ENCODE peak calls at places on chromosomes 13 and 19, in eight cellular contexts. One of them, this sample, is unnamed.

GRCh38 chr13:32746474-32746873 is 160.2 kb downstream of the PDS5B start:
- DNase-seq in pancreas: no peak
- DNase-seq in heart right ventricle: no peak
- DNase-seq in mucosa of descending colon: no peak
- DNase-seq in fibroblast of lung: peak
- DNase-seq in HL-60: no peak
- DNase-seq in Peyer's patch: no peak
- DNase-seq in transverse colon: no peak
- DNase-seq in this sample: no peak

GRCh38 chr19:28289294-28290063 is 923.5 kb downstream of the UQCRFS1 start:
- DNase-seq in pancreas: no peak
- DNase-seq in heart right ventricle: no peak
- DNase-seq in mucosa of descending colon: peak
- DNase-seq in fibroblast of lung: peak
- DNase-seq in HL-60: no peak
- DNase-seq in Peyer's patch: no peak
- DNase-seq in transverse colon: peak
- DNase-seq in this sample: no peak

GRCh38 chr19:42154471-42155323 is 22.5 kb upstream of the POU2F2 start:
- DNase-seq in pancreas: no peak
- DNase-seq in heart right ventricle: no peak
- DNase-seq in mucosa of descending colon: no peak
- DNase-seq in fibroblast of lung: no peak
- DNase-seq in HL-60: no peak
- DNase-seq in Peyer's patch: peak
- DNase-seq in transverse colon: no peak
- DNase-seq in this sample: peak

GRCh38 chr13:87999791-88000190 is 328.6 kb downstream of the SLITRK5 start:
- DNase-seq in pancreas: no peak
- DNase-seq in heart right ventricle: no peak
- DNase-seq in mucosa of descending colon: no peak
- DNase-seq in fibroblast of lung: no peak
- DNase-seq in HL-60: no peak
- DNase-seq in Peyer's patch: no peak
- DNase-seq in transverse colon: no peak
- DNase-seq in this sample: no peak

GRCh38 chr13:111022886-111023285 is 92.2 kb upstream of the ARHGEF7 start:
- DNase-seq in pancreas: no peak
- DNase-seq in heart right ventricle: no peak
- DNase-seq in mucosa of descending colon: no peak
- DNase-seq in fibroblast of lung: no peak
- DNase-seq in HL-60: no peak
- DNase-seq in Peyer's patch: no peak
- DNase-seq in transverse colon: no peak
- DNase-seq in this sample: no peak

GRCh38 chr19:53882391-53883050 is 524 bp downstream of the PRKCG start:
- DNase-seq in pancreas: no peak
- DNase-seq in heart right ventricle: no peak
- DNase-seq in mucosa of descending colon: peak
- DNase-seq in fibroblast of lung: no peak
- DNase-seq in HL-60: no peak
- DNase-seq in Peyer's patch: no peak
- DNase-seq in transverse colon: no peak
- DNase-seq in this sample: no peak

GRCh38 chr19:41192574-41193419 is at the start of gene CYP2S1:
- DNase-seq in pancreas: peak
- DNase-seq in heart right ventricle: no peak
- DNase-seq in mucosa of descending colon: peak
- DNase-seq in fibroblast of lung: no peak
- DNase-seq in HL-60: no peak
- DNase-seq in Peyer's patch: no peak
- DNase-seq in transverse colon: peak
- DNase-seq in this sample: no peak

GRCh38 chr19:36049080-36049698 is 4.9 kb downstream of the THAP8 start:
- DNase-seq in pancreas: no peak
- DNase-seq in heart right ventricle: no peak
- DNase-seq in mucosa of descending colon: no peak
- DNase-seq in fibroblast of lung: peak
- DNase-seq in HL-60: no peak
- DNase-seq in Peyer's patch: no peak
- DNase-seq in transverse colon: no peak
- DNase-seq in this sample: no peak

GRCh38 chr13:51998723-51999471 is 12.4 kb downstream of the ATP7B start:
- DNase-seq in pancreas: no peak
- DNase-seq in heart right ventricle: no peak
- DNase-seq in mucosa of descending colon: no peak
- DNase-seq in fibroblast of lung: no peak
- DNase-seq in HL-60: no peak
- DNase-seq in Peyer's patch: no peak
- DNase-seq in transverse colon: no peak
- DNase-seq in this sample: no peak

GRCh38 chr13:110126391-110126961 is 180.5 kb downstream of the COL4A1 start:
- DNase-seq in pancreas: no peak
- DNase-seq in heart right ventricle: peak
- DNase-seq in mucosa of descending colon: no peak
- DNase-seq in fibroblast of lung: peak
- DNase-seq in HL-60: no peak
- DNase-seq in Peyer's patch: no peak
- DNase-seq in transverse colon: no peak
- DNase-seq in this sample: no peak

GRCh38 chr13:113787694-113788093 is 28.7 kb downstream of the TMEM255B start:
- DNase-seq in pancreas: no peak
- DNase-seq in heart right ventricle: no peak
- DNase-seq in mucosa of descending colon: no peak
- DNase-seq in fibroblast of lung: no peak
- DNase-seq in HL-60: no peak
- DNase-seq in Peyer's patch: no peak
- DNase-seq in transverse colon: no peak
- DNase-seq in this sample: no peak

GRCh38 chr13:110109910-110110309 is 197.0 kb downstream of the COL4A1 start:
- DNase-seq in pancreas: no peak
- DNase-seq in heart right ventricle: peak
- DNase-seq in mucosa of descending colon: peak
- DNase-seq in fibroblast of lung: peak
- DNase-seq in HL-60: no peak
- DNase-seq in Peyer's patch: no peak
- DNase-seq in transverse colon: peak
- DNase-seq in this sample: no peak

GRCh38 chr19:14059093-14059480 is 2.8 kb downstream of the PALM3 start:
- DNase-seq in pancreas: no peak
- DNase-seq in heart right ventricle: no peak
- DNase-seq in mucosa of descending colon: peak
- DNase-seq in fibroblast of lung: no peak
- DNase-seq in HL-60: no peak
- DNase-seq in Peyer's patch: no peak
- DNase-seq in transverse colon: peak
- DNase-seq in this sample: peak

GRCh38 chr19:47151627-47152026 is 21.0 kb downstream of the SAE1 start:
- DNase-seq in pancreas: no peak
- DNase-seq in heart right ventricle: no peak
- DNase-seq in mucosa of descending colon: no peak
- DNase-seq in fibroblast of lung: no peak
- DNase-seq in HL-60: no peak
- DNase-seq in Peyer's patch: no peak
- DNase-seq in transverse colon: no peak
- DNase-seq in this sample: no peak

GRCh38 chr19:49107625-49108459 is 6.3 kb upstream of the LIN7B start:
- DNase-seq in pancreas: no peak
- DNase-seq in heart right ventricle: no peak
- DNase-seq in mucosa of descending colon: no peak
- DNase-seq in fibroblast of lung: no peak
- DNase-seq in HL-60: no peak
- DNase-seq in Peyer's patch: no peak
- DNase-seq in transverse colon: no peak
- DNase-seq in this sample: no peak

GRCh38 chr13:34201050-34201913 is 383.3 kb downstream of the RFC3 start:
- DNase-seq in pancreas: no peak
- DNase-seq in heart right ventricle: no peak
- DNase-seq in mucosa of descending colon: no peak
- DNase-seq in fibroblast of lung: peak
- DNase-seq in HL-60: no peak
- DNase-seq in Peyer's patch: no peak
- DNase-seq in transverse colon: no peak
- DNase-seq in this sample: no peak

GRCh38 chr19:9850235-9850959 is 15.3 kb downstream of the PIN1 start:
- DNase-seq in pancreas: no peak
- DNase-seq in heart right ventricle: no peak
- DNase-seq in mucosa of descending colon: no peak
- DNase-seq in fibroblast of lung: no peak
- DNase-seq in HL-60: no peak
- DNase-seq in Peyer's patch: no peak
- DNase-seq in transverse colon: no peak
- DNase-seq in this sample: no peak

GRCh38 chr19:9848761-9849160 is 13.6 kb downstream of the PIN1 start:
- DNase-seq in pancreas: no peak
- DNase-seq in heart right ventricle: no peak
- DNase-seq in mucosa of descending colon: no peak
- DNase-seq in fibroblast of lung: no peak
- DNase-seq in HL-60: no peak
- DNase-seq in Peyer's patch: no peak
- DNase-seq in transverse colon: no peak
- DNase-seq in this sample: no peak

GRCh38 chr19:9848060-9848459 is 12.9 kb downstream of the PIN1 start:
- DNase-seq in pancreas: no peak
- DNase-seq in heart right ventricle: no peak
- DNase-seq in mucosa of descending colon: no peak
- DNase-seq in fibroblast of lung: no peak
- DNase-seq in HL-60: no peak
- DNase-seq in Peyer's patch: no peak
- DNase-seq in transverse colon: no peak
- DNase-seq in this sample: no peak

GRCh38 chr19:9849786-9850185 is 14.7 kb downstream of the PIN1 start:
- DNase-seq in pancreas: no peak
- DNase-seq in heart right ventricle: no peak
- DNase-seq in mucosa of descending colon: no peak
- DNase-seq in fibroblast of lung: no peak
- DNase-seq in HL-60: no peak
- DNase-seq in Peyer's patch: no peak
- DNase-seq in transverse colon: no peak
- DNase-seq in this sample: no peak

DNA sequence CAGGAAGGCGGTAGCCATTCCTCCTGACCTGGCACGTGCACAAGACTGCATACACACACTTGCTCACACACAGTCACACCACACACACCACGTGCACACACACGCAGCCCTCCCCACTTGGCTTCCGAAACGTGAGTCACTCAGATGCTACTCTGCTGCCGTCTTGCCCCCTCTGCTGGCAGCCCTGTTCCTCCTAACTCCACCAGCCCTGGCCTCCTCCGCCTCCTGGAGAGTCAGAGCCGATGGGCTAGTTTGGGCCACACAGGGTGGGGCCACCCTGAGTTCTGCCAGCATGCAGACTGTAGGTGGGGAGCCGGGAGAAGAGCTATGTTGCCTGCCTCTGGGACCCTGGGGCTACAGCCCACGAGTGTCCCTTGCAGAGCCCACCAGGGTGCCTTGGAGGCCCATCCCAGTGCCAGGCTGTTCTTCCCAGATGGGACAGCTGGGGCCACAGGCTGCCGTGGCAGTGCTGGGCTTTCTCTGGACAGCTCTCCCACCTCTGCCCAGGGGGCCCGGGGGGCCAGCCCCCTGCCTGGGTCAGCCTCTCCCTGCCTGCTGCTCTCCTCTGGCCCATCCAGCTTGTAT is 12.1 kb downstream of the PIN1 start:
- DNase-seq in pancreas: no peak
- DNase-seq in heart right ventricle: no peak
- DNase-seq in mucosa of descending colon: no peak
- DNase-seq in fibroblast of lung: peak
- DNase-seq in HL-60: no peak
- DNase-seq in Peyer's patch: no peak
- DNase-seq in transverse colon: peak
- DNase-seq in this sample: no peak
- TF ChIP-seq CTCF in pancreas: no peak
- TF ChIP-seq CTCF in heart right ventricle: no peak
- TF ChIP-seq CTCF in mucosa of descending colon: no peak
- TF ChIP-seq CTCF in fibroblast of lung: peak
- TF ChIP-seq CTCF in HL-60: peak
- TF ChIP-seq CTCF in Peyer's patch: no peak
- TF ChIP-seq CTCF in transverse colon: peak
- TF ChIP-seq CTCF in this sample: peak

GRCh38 chr13:46146898-46147297 is 35.1 kb downstream of the LCP1 start:
- DNase-seq in pancreas: no peak
- DNase-seq in heart right ventricle: no peak
- DNase-seq in mucosa of descending colon: no peak
- DNase-seq in fibroblast of lung: no peak
- DNase-seq in HL-60: no peak
- DNase-seq in Peyer's patch: no peak
- DNase-seq in transverse colon: no peak
- DNase-seq in this sample: no peak
- TF ChIP-seq CTCF in pancreas: no peak
- TF ChIP-seq CTCF in heart right ventricle: no peak
- TF ChIP-seq CTCF in mucosa of descending colon: no peak
- TF ChIP-seq CTCF in fibroblast of lung: peak
- TF ChIP-seq CTCF in HL-60: no peak
- TF ChIP-seq CTCF in Peyer's patch: no peak
- TF ChIP-seq CTCF in transverse colon: no peak
- TF ChIP-seq CTCF in this sample: peak

DNA sequence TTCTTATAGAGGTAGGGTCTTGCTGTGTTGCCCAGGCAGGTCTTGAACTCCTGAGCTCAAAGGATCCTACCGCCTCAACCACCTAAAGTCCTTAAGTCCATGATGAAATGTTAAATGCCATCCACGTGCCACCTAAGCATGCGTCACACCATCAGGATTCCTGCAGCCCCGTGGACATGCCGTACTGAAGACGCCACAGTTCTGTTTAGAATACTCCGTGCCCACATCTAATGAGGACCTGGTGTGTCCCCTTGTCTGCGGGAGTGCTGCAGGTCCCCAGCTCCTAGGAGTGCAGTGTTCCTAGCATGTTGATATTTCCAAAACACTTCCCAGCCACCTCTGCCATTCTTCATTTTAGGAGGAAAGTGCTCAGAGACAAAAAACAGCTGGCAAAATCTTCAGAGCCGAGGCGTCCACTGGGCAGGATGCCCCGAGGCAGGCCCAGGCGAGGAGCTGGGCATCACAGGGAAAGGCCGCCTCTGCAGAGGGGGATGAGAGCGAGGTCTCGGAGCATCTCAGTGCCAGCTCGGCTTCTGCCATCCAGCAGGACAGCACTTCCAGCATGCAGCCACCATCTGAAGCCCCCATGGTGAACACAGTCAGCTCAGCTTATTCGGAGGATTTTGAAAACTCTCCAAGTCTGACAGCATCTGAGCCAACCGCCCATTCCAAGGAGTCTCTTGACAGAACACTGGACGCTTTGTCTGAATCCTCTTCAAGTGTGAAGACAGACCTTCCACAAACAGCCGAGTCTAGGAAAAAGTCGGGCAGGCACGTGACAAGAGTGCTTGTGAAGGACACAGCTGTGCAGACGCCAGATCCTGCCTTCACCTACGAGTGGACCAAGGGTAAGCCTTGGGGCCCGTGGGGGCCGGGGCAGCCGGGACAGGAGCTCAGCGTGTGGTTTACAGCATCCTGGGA is 13.2 kb downstream of the C19orf44 start:
- DNase-seq in pancreas: no peak
- DNase-seq in heart right ventricle: no peak
- DNase-seq in mucosa of descending colon: no peak
- DNase-seq in fibroblast of lung: peak
- DNase-seq in HL-60: no peak
- DNase-seq in Peyer's patch: no peak
- DNase-seq in transverse colon: no peak
- DNase-seq in this sample: no peak
- TF ChIP-seq CTCF in pancreas: no peak
- TF ChIP-seq CTCF in heart right ventricle: no peak
- TF ChIP-seq CTCF in mucosa of descending colon: no peak
- TF ChIP-seq CTCF in fibroblast of lung: no peak
- TF ChIP-seq CTCF in HL-60: no peak
- TF ChIP-seq CTCF in Peyer's patch: no peak
- TF ChIP-seq CTCF in transverse colon: no peak
- TF ChIP-seq CTCF in this sample: no peak

GRCh38 chr19:17327654-17328516 is 6.8 kb downstream of the ANO8 start:
- DNase-seq in pancreas: no peak
- DNase-seq in heart right ventricle: no peak
- DNase-seq in mucosa of descending colon: peak
- DNase-seq in fibroblast of lung: no peak
- DNase-seq in HL-60: peak
- DNase-seq in Peyer's patch: peak
- DNase-seq in transverse colon: peak
- DNase-seq in this sample: peak
- TF ChIP-seq CTCF in pancreas: no peak
- TF ChIP-seq CTCF in heart right ventricle: no peak
- TF ChIP-seq CTCF in mucosa of descending colon: peak
- TF ChIP-seq CTCF in fibroblast of lung: peak
- TF ChIP-seq CTCF in HL-60: no peak
- TF ChIP-seq CTCF in Peyer's patch: peak
- TF ChIP-seq CTCF in transverse colon: peak
- TF ChIP-seq CTCF in this sample: no peak